ENCODE peak calls at places on chromosomes 2 and 18, in five cellular contexts. One of them, this sample, is unnamed.

GRCh38 chr2:96952976-96953610 is 33.3 kb downstream of the FAM178B start:
- DNase-seq in fibroblast of lung: peak; percentile 64
- DNase-seq in GM12878: no peak
- DNase-seq in astrocyte: peak; percentile 34
- DNase-seq in CD4-positive, alpha-beta T cell: no peak
- DNase-seq in this sample: no peak

GRCh38 chr18:35835366-35835765 is 137.1 kb upstream of the RMP24 start:
- DNase-seq in fibroblast of lung: no peak
- DNase-seq in CD4-positive, alpha-beta T cell: no peak
- DNase-seq in astrocyte: no peak
- DNase-seq in GM12878: no peak
- DNase-seq in this sample: no peak

GRCh38 chr2:7672027-7672684 is 754.9 kb downstream of the RNF144A start:
- DNase-seq in CD4-positive, alpha-beta T cell: peak; percentile 49
- DNase-seq in astrocyte: no peak
- DNase-seq in GM12878: peak; percentile 35
- DNase-seq in fibroblast of lung: peak; percentile 67
- DNase-seq in this sample: no peak

GRCh38 chr2:26193578-26194231 is 20.8 kb downstream of the GAREM2 start:
- DNase-seq in fibroblast of lung: no peak
- DNase-seq in CD4-positive, alpha-beta T cell: no peak
- DNase-seq in astrocyte: no peak
- DNase-seq in GM12878: no peak
- DNase-seq in this sample: no peak

GRCh38 chr2:184599054-184599874 is 935 bp downstream of the ZNF804A start:
- DNase-seq in astrocyte: peak; percentile 35
- DNase-seq in GM12878: no peak
- DNase-seq in fibroblast of lung: peak; percentile 48
- DNase-seq in CD4-positive, alpha-beta T cell: no peak
- DNase-seq in this sample: no peak

GRCh38 chr18:2903006-2903405 is 56.2 kb downstream of the EMILIN2 start:
- DNase-seq in CD4-positive, alpha-beta T cell: no peak
- DNase-seq in GM12878: no peak
- DNase-seq in fibroblast of lung: peak; percentile 86
- DNase-seq in astrocyte: peak; percentile 52
- DNase-seq in this sample: no peak

GRCh38 chr2:159737292-159737916 is 25.1 kb downstream of the MARCHF7 start:
- DNase-seq in GM12878: no peak
- DNase-seq in fibroblast of lung: no peak
- DNase-seq in astrocyte: peak; percentile 42
- DNase-seq in CD4-positive, alpha-beta T cell: no peak
- DNase-seq in this sample: no peak

GRCh38 chr2:173075056-173075780 is 428 bp upstream of the MAP3K20 start:
- DNase-seq in fibroblast of lung: no peak
- DNase-seq in CD4-positive, alpha-beta T cell: no peak
- DNase-seq in astrocyte: no peak
- DNase-seq in GM12878: no peak
- DNase-seq in this sample: no peak

GRCh38 chr2:181781082-181781786 is 100.9 kb upstream of the NEUROD1 start:
- DNase-seq in fibroblast of lung: no peak
- DNase-seq in GM12878: no peak
- DNase-seq in astrocyte: no peak
- DNase-seq in CD4-positive, alpha-beta T cell: no peak
- DNase-seq in this sample: no peak

GRCh38 chr2:1742680-1743395 is 1.5 kb downstream of the PXDN start:
- DNase-seq in fibroblast of lung: peak; percentile 91
- DNase-seq in CD4-positive, alpha-beta T cell: no peak
- DNase-seq in GM12878: no peak
- DNase-seq in astrocyte: peak; percentile 93
- DNase-seq in this sample: peak; percentile 45

GRCh38 chr2:23563673-23564617 is 179.0 kb downstream of the KLHL29 start:
- DNase-seq in GM12878: no peak
- DNase-seq in CD4-positive, alpha-beta T cell: no peak
- DNase-seq in astrocyte: peak; percentile 39
- DNase-seq in fibroblast of lung: peak; percentile 92
- DNase-seq in this sample: no peak

GRCh38 chr2:21676676-21677075 is 552.9 kb downstream of the TDRD15 start:
- DNase-seq in astrocyte: no peak
- DNase-seq in GM12878: no peak
- DNase-seq in fibroblast of lung: no peak
- DNase-seq in CD4-positive, alpha-beta T cell: no peak
- DNase-seq in this sample: no peak

GRCh38 chr2:20415511-20415918 is 31.4 kb upstream of the RHOB start:
- DNase-seq in CD4-positive, alpha-beta T cell: no peak
- DNase-seq in GM12878: no peak
- DNase-seq in astrocyte: no peak
- DNase-seq in fibroblast of lung: peak; percentile 52
- DNase-seq in this sample: no peak

GRCh38 chr18:72941001-72941400 is 73.2 kb upstream of the NETO1 start:
- DNase-seq in fibroblast of lung: no peak
- DNase-seq in GM12878: no peak
- DNase-seq in CD4-positive, alpha-beta T cell: no peak
- DNase-seq in astrocyte: no peak
- DNase-seq in this sample: no peak

GRCh38 chr2:17199741-17200140 is 318.5 kb downstream of the RAD51AP2 start:
- DNase-seq in GM12878: no peak
- DNase-seq in astrocyte: peak; percentile 32
- DNase-seq in fibroblast of lung: no peak
- DNase-seq in CD4-positive, alpha-beta T cell: no peak
- DNase-seq in this sample: no peak

GRCh38 chr2:45303417-45304202 is 294.4 kb upstream of the SIX2 start:
- DNase-seq in GM12878: no peak
- DNase-seq in fibroblast of lung: no peak
- DNase-seq in CD4-positive, alpha-beta T cell: no peak
- DNase-seq in astrocyte: no peak
- DNase-seq in this sample: no peak

GRCh38 chr2:52222128-52222527 is 1190.2 kb upstream of the NRXN1 start:
- DNase-seq in fibroblast of lung: peak; percentile 64
- DNase-seq in GM12878: no peak
- DNase-seq in CD4-positive, alpha-beta T cell: no peak
- DNase-seq in astrocyte: peak; percentile 49
- DNase-seq in this sample: no peak

GRCh38 chr2:232073031-232073430 is 111.5 kb downstream of the DIS3L2 start:
- DNase-seq in GM12878: no peak
- DNase-seq in fibroblast of lung: no peak
- DNase-seq in CD4-positive, alpha-beta T cell: no peak
- DNase-seq in astrocyte: no peak
- DNase-seq in this sample: no peak

GRCh38 chr2:230614913-230615332 is 97.7 kb upstream of the CAB39 start:
- DNase-seq in astrocyte: no peak
- DNase-seq in fibroblast of lung: no peak
- DNase-seq in CD4-positive, alpha-beta T cell: no peak
- DNase-seq in GM12878: peak; percentile 85
- DNase-seq in this sample: no peak

GRCh38 chr18:49899647-49900330 is 86.5 kb upstream of the ACAA2 start:
- DNase-seq in CD4-positive, alpha-beta T cell: no peak
- DNase-seq in fibroblast of lung: no peak
- DNase-seq in GM12878: no peak
- DNase-seq in astrocyte: no peak
- DNase-seq in this sample: no peak

GRCh38 chr2:109126501-109126860 is 2.5 kb upstream of the SH3RF3 start:
- DNase-seq in fibroblast of lung: peak; percentile 89
- DNase-seq in CD4-positive, alpha-beta T cell: no peak
- DNase-seq in GM12878: no peak
- DNase-seq in astrocyte: peak; percentile 90
- DNase-seq in this sample: no peak

GRCh38 chr18:6558770-6559169 is 144.1 kb upstream of the L3MBTL4 start:
- DNase-seq in GM12878: no peak
- DNase-seq in astrocyte: no peak
- DNase-seq in fibroblast of lung: no peak
- DNase-seq in CD4-positive, alpha-beta T cell: no peak
- DNase-seq in this sample: no peak

GRCh38 chr2:74833418-74834233 is at the start of gene HK2:
- DNase-seq in GM12878: peak; percentile 70
- DNase-seq in CD4-positive, alpha-beta T cell: peak; percentile 80
- DNase-seq in astrocyte: peak; percentile 69
- DNase-seq in fibroblast of lung: peak; percentile 81
- DNase-seq in this sample: peak; percentile 53

GRCh38 chr2:43238813-43239212 is 12.4 kb upstream of the ZFP36L2 start:
- DNase-seq in GM12878: no peak
- DNase-seq in astrocyte: peak; percentile 13
- DNase-seq in CD4-positive, alpha-beta T cell: no peak
- DNase-seq in fibroblast of lung: no peak
- DNase-seq in this sample: no peak

GRCh38 chr2:196242131-196242620 is 70.8 kb upstream of the STK17B start:
- DNase-seq in astrocyte: peak; percentile 52
- DNase-seq in fibroblast of lung: peak; percentile 28
- DNase-seq in CD4-positive, alpha-beta T cell: no peak
- DNase-seq in GM12878: peak; percentile 94
- DNase-seq in this sample: no peak

GRCh38 chr2:196244516-196244915 is 73.1 kb upstream of the STK17B start:
- DNase-seq in fibroblast of lung: no peak
- DNase-seq in astrocyte: no peak
- DNase-seq in GM12878: no peak
- DNase-seq in CD4-positive, alpha-beta T cell: no peak
- DNase-seq in this sample: no peak

GRCh38 chr2:196238836-196239380 is 67.5 kb upstream of the STK17B start:
- DNase-seq in astrocyte: peak; percentile 73
- DNase-seq in CD4-positive, alpha-beta T cell: no peak
- DNase-seq in GM12878: no peak
- DNase-seq in fibroblast of lung: no peak
- DNase-seq in this sample: no peak

GRCh38 chr2:196241175-196241574 is 69.8 kb upstream of the STK17B start:
- DNase-seq in CD4-positive, alpha-beta T cell: no peak
- DNase-seq in fibroblast of lung: no peak
- DNase-seq in astrocyte: no peak
- DNase-seq in GM12878: no peak
- DNase-seq in this sample: no peak

DNA sequence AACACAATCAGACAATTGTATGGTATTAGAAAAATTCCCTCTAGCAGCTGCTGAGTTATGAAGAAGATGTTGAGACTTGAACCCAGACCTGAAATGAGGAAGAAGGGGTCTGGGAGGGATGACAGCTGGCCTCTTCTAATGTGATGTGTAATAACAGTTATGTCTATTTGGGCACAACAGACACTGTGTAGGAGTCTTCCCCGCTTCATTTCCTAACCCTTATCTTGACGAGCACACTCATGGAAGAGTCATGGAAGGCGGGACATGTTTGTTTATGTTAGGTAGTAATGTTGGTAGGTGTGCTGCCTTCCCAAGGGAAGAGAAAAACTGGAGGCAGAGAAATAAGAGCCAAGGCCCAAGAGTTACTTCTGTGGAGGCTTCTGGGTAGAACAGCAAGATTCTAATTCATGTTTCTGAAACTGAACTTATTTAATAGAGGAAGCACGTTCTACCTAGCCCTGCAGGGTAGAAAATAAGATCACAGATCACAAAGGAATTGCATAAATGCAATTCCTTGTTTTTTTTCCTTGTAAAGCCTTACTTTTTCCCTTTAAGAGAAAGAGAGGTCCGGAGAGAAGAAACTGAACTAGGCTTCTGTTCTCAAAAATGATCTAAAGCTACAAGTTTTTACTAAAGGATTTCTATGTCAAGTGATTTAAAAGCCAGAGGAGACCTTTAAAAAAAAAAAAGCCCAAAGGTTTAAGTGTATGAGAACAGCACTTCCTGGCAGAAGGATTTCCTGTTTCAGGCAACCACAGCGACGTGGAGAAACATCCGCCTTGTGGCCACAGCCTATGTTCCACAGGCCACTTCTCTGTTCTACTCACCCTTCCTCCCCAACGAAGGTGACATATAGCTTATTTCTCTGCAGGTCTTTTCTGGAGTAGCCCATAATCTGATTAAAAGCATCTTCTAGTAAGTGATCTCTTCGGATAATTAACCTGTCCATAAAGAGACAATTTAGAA is 68.5 kb upstream of the STK17B start:
- DNase-seq in fibroblast of lung: peak; percentile 64
- DNase-seq in GM12878: peak; percentile 86
- DNase-seq in CD4-positive, alpha-beta T cell: peak; percentile 71
- DNase-seq in astrocyte: peak; percentile 80
- DNase-seq in this sample: no peak
- H3K27ac ChIP-seq in fibroblast of lung: no peak overlapping the region
- H3K27ac ChIP-seq in GM12878: peak overlapping the region; percentile 75
- H3K27ac ChIP-seq in CD4-positive, alpha-beta T cell: peak overlapping the region; percentile 54
- H3K27ac ChIP-seq in astrocyte: peak overlapping the region; percentile 74
- H3K27ac ChIP-seq in this sample: no peak overlapping the region

DNA sequence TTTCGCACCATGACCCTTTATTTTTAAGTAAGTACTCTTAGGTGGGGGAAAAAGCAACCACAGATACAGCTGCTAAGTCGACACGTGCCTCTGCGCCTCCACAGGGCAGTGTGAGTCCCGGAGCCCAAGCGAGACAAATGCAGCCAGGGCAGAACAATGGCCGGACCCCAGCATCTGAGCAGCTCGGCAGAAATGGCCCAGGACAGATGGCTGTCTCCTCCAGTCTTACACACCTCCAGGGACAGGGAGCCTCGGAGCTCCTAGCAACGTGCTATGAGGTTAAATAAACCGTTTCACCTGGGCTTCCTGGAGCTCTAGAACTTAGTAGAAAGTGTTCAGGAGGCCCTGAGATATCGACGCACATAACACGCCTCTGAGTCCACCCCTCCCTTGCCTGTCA is 47.3 kb upstream of the SALL3 start:
- DNase-seq in GM12878: no peak
- DNase-seq in astrocyte: no peak
- DNase-seq in fibroblast of lung: no peak
- DNase-seq in CD4-positive, alpha-beta T cell: no peak
- DNase-seq in this sample: no peak
- H3K27ac ChIP-seq in GM12878: no peak overlapping the region
- H3K27ac ChIP-seq in astrocyte: no peak overlapping the region
- H3K27ac ChIP-seq in fibroblast of lung: no peak overlapping the region
- H3K27ac ChIP-seq in CD4-positive, alpha-beta T cell: no peak overlapping the region
- H3K27ac ChIP-seq in this sample: no peak overlapping the region

GRCh38 chr2:128404709-128405466 is 86.2 kb upstream of the HS6ST1 start:
- DNase-seq in GM12878: no peak
- DNase-seq in CD4-positive, alpha-beta T cell: no peak
- DNase-seq in astrocyte: no peak
- DNase-seq in fibroblast of lung: no peak
- DNase-seq in this sample: no peak
- H3K27ac ChIP-seq in GM12878: no peak overlapping the region
- H3K27ac ChIP-seq in CD4-positive, alpha-beta T cell: no peak overlapping the region
- H3K27ac ChIP-seq in astrocyte: no peak overlapping the region
- H3K27ac ChIP-seq in fibroblast of lung: no peak overlapping the region
- H3K27ac ChIP-seq in this sample: no peak overlapping the region

DNA sequence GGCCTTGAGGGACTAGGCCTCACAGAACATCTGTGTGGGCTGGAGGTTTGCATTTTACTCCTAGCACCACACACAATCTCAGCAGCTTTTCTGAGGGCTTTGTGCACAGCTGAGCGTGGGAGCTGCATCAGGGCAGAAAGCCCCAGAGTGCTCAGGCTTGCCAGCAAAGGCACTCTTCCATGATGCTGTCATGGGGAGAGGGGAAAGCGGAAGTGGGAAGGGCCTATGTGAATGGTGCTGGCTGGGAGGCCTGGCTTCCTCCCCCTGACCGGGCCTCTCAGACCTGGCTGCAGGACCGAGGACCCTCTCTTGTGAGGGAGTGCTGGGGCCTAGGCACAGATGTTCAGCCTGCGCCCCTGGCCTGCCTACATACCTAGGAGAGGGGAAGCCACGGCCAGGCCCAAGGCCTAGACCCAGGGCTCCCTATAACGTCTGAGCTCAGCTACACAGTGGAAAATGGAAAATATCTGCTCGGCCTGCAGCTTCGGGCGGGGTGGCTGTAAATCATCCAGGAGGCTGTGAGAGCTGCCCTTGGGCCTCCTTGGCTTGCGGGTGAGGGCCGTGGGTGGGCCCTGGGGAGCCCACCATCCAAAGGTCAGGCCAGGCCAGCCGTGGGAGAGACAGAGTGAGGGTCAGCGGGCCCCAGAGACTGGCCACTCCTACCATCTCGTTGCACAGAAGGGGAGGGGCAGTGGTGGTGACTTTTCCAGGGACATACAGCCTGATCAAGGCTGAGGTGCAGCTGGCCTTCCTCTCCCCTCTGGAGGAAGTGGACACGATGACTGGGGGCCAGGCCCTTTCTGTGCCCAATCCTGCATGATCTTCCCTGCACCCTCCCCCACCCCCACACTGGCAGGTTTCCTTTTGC is 22.7 kb downstream of the GLI2 start:
- DNase-seq in CD4-positive, alpha-beta T cell: peak; percentile 27
- DNase-seq in GM12878: no peak
- DNase-seq in fibroblast of lung: peak; percentile 79
- DNase-seq in astrocyte: peak; percentile 88
- DNase-seq in this sample: no peak
- H3K27ac ChIP-seq in CD4-positive, alpha-beta T cell: no peak overlapping the region
- H3K27ac ChIP-seq in GM12878: no peak overlapping the region
- H3K27ac ChIP-seq in fibroblast of lung: peak overlapping the region; percentile 71
- H3K27ac ChIP-seq in astrocyte: peak overlapping the region; percentile 57
- H3K27ac ChIP-seq in this sample: no peak overlapping the region